ENCODE peak calls at places on chromosomes 4 and X, in five cellular contexts. One of them, this sample, is unnamed.

GRCh38 chr4:179583221-179583620 is 2141.0 kb upstream of the AGA start:
- DNase-seq in germinal center: no peak
- DNase-seq in activated naive CD4-positive, alpha-beta T cell treated with Interleukin-2 at 50 U/mL for 16 hours: no peak
- DNase-seq in AML-193: no peak
- DNase-seq in pulmonary artery endothelial cell: no peak
- DNase-seq in this sample: no peak

GRCh38 chr4:158968961-158969360 is 133.9 kb upstream of the RAPGEF2 start:
- DNase-seq in germinal center: no peak
- DNase-seq in activated naive CD4-positive, alpha-beta T cell treated with Interleukin-2 at 50 U/mL for 16 hours: no peak
- DNase-seq in AML-193: no peak
- DNase-seq in pulmonary artery endothelial cell: no peak
- DNase-seq in this sample: no peak

GRCh38 chr4:7394681-7395451 is 39.9 kb downstream of the PSAPL1 start:
- DNase-seq in germinal center: no peak
- DNase-seq in activated naive CD4-positive, alpha-beta T cell treated with Interleukin-2 at 50 U/mL for 16 hours: no peak
- DNase-seq in AML-193: no peak
- DNase-seq in pulmonary artery endothelial cell: no peak
- DNase-seq in this sample: no peak

GRCh38 chrX:71546879-71547278 is 14.0 kb downstream of the OGT start:
- DNase-seq in germinal center: no peak
- DNase-seq in activated naive CD4-positive, alpha-beta T cell treated with Interleukin-2 at 50 U/mL for 16 hours: no peak
- DNase-seq in AML-193: no peak
- DNase-seq in pulmonary artery endothelial cell: no peak
- DNase-seq in this sample: no peak

GRCh38 chr4:88722276-88722780 is 24.7 kb upstream of the NAP1L5 start:
- DNase-seq in germinal center: no peak
- DNase-seq in activated naive CD4-positive, alpha-beta T cell treated with Interleukin-2 at 50 U/mL for 16 hours: no peak
- DNase-seq in AML-193: no peak
- DNase-seq in pulmonary artery endothelial cell: no peak
- DNase-seq in this sample: no peak

GRCh38 chr4:27094224-27094623 is 233.6 kb downstream of the STIM2 start:
- DNase-seq in germinal center: no peak
- DNase-seq in activated naive CD4-positive, alpha-beta T cell treated with Interleukin-2 at 50 U/mL for 16 hours: no peak
- DNase-seq in AML-193: no peak
- DNase-seq in pulmonary artery endothelial cell: no peak
- DNase-seq in this sample: no peak

GRCh38 chr4:89599026-89599425 is 237.9 kb downstream of the SNCA start:
- DNase-seq in germinal center: no peak
- DNase-seq in activated naive CD4-positive, alpha-beta T cell treated with Interleukin-2 at 50 U/mL for 16 hours: no peak
- DNase-seq in AML-193: no peak
- DNase-seq in pulmonary artery endothelial cell: no peak
- DNase-seq in this sample: no peak

GRCh38 chr4:180234730-180235129 is 2008.5 kb upstream of the TENM3 start:
- DNase-seq in germinal center: no peak
- DNase-seq in activated naive CD4-positive, alpha-beta T cell treated with Interleukin-2 at 50 U/mL for 16 hours: no peak
- DNase-seq in AML-193: no peak
- DNase-seq in pulmonary artery endothelial cell: no peak
- DNase-seq in this sample: no peak

GRCh38 chr4:165877291-165877690 is 4.3 kb downstream of the TLL1 start:
- DNase-seq in germinal center: no peak
- DNase-seq in activated naive CD4-positive, alpha-beta T cell treated with Interleukin-2 at 50 U/mL for 16 hours: no peak
- DNase-seq in AML-193: no peak
- DNase-seq in pulmonary artery endothelial cell: no peak
- DNase-seq in this sample: no peak

GRCh38 chr4:118033148-118034060 is 882 bp upstream of the NDST3 start:
- DNase-seq in germinal center: no peak
- DNase-seq in activated naive CD4-positive, alpha-beta T cell treated with Interleukin-2 at 50 U/mL for 16 hours: no peak
- DNase-seq in AML-193: peak
- DNase-seq in pulmonary artery endothelial cell: no peak
- DNase-seq in this sample: peak

GRCh38 chr4:89316931-89317366 is 9.3 kb upstream of the GPRIN3 start:
- DNase-seq in germinal center: peak
- DNase-seq in activated naive CD4-positive, alpha-beta T cell treated with Interleukin-2 at 50 U/mL for 16 hours: peak
- DNase-seq in AML-193: peak
- DNase-seq in pulmonary artery endothelial cell: peak
- DNase-seq in this sample: no peak

GRCh38 chr4:143667461-143667860 is 33.0 kb downstream of the FREM3 start:
- DNase-seq in germinal center: no peak
- DNase-seq in activated naive CD4-positive, alpha-beta T cell treated with Interleukin-2 at 50 U/mL for 16 hours: no peak
- DNase-seq in AML-193: no peak
- DNase-seq in pulmonary artery endothelial cell: peak
- DNase-seq in this sample: no peak

GRCh38 chr4:152525878-152526277 is 10.0 kb downstream of the FBXW7 start:
- DNase-seq in germinal center: no peak
- DNase-seq in activated naive CD4-positive, alpha-beta T cell treated with Interleukin-2 at 50 U/mL for 16 hours: no peak
- DNase-seq in AML-193: no peak
- DNase-seq in pulmonary artery endothelial cell: no peak
- DNase-seq in this sample: no peak

GRCh38 chrX:11185861-11186260 is 74.7 kb downstream of the HCCS start:
- DNase-seq in germinal center: no peak
- DNase-seq in activated naive CD4-positive, alpha-beta T cell treated with Interleukin-2 at 50 U/mL for 16 hours: no peak
- DNase-seq in AML-193: no peak
- DNase-seq in pulmonary artery endothelial cell: no peak
- DNase-seq in this sample: no peak

This sample was measured in psoas muscle.